ENCODE peak calls at places on chromosomes 11 and 22, in ten cellular contexts. W is GM23338; N is IMR-90; O is pancreas; L is NT2/D1; K is psoas muscle; X is thyroid gland; U is effector memory CD4-positive, alpha-beta T cell; P is spleen; S is heart right ventricle. B is an unnamed sample. For H3K4me1, the result is how much of the 10 kb centered on the place peaks cover.

GRCh38 chr22:29385305-29385704 is 3.1 kb downstream of the AP1B1 start:
- DNase-seq in W (peak), N (no peak), O (no peak), L (no peak), K (no peak), X (no peak), U (no peak), P (no peak), S (no peak), B (no peak)

GRCh38 chr22:38038426-38038825 is 18.8 kb upstream of the PICK1 start:
- DNase-seq in W (no peak), N (no peak), O (no peak), L (no peak), K (no peak), X (no peak), U (no peak), P (no peak), S (no peak), B (no peak)

GRCh38 chr11:121894581-121894980 is 221.4 kb downstream of the BLID start:
- DNase-seq in W (no peak), N (peak), O (no peak), L (no peak), K (no peak), X (no peak), U (no peak), P (no peak), S (no peak), B (no peak)

GRCh38 chr22:27439131-27439530 is 362.4 kb downstream of the MN1 start:
- DNase-seq in W (no peak), N (no peak), O (no peak), L (no peak), K (no peak), X (no peak), U (no peak), P (no peak), S (no peak), B (no peak)

GRCh38 chr22:23835773-23836144 is 3.0 kb downstream of the DERL3 start:
- DNase-seq in W (no peak), N (no peak), O (no peak), L (no peak), K (no peak), X (no peak), U (no peak), P (peak), S (peak), B (no peak)

GRCh38 chr22:30425327-30425615 is 297 bp upstream of the MTFP1 start:
- DNase-seq in W (no peak), N (no peak), O (no peak), L (no peak), K (no peak), X (no peak), U (no peak), P (no peak), S (no peak), B (no peak)

GRCh38 chr11:69760319-69760718 is 14.8 kb downstream of the FGF4 start:
- DNase-seq in W (no peak), N (no peak), O (no peak), L (no peak), K (no peak), X (no peak), U (no peak), P (no peak), S (no peak), B (no peak)

GRCh38 chr22:29914991-29915390 is 32.0 kb downstream of the MTMR3 start:
- DNase-seq in W (no peak), N (no peak), O (no peak), L (no peak), K (no peak), X (no peak), U (no peak), P (no peak), S (no peak), B (no peak)

GRCh38 chr11:23729088-23729487 is 767.8 kb upstream of the LUZP2 start:
- DNase-seq in W (no peak), N (no peak), O (no peak), L (no peak), K (no peak), X (no peak), U (no peak), P (no peak), S (no peak), B (no peak)

GRCh38 chr22:50102946-50103345 is 13.1 kb downstream of the MOV10L1 start:
- DNase-seq in W (peak), N (no peak), O (no peak), L (no peak), K (no peak), X (peak), U (no peak), P (no peak), S (no peak), B (no peak)

GRCh38 chr22:45435544-45436139 is 22.1 kb downstream of the RIBC2 start:
- DNase-seq in W (peak), N (peak), O (peak), L (peak), K (peak), X (peak), U (peak), P (peak), S (peak), B (peak)

GRCh38 chr11:68010058-68011041 is at the start of gene ALDH3B1:
- DNase-seq in W (peak), N (peak), O (peak), L (no peak), K (peak), X (peak), U (no peak), P (peak), S (peak), B (peak)

GRCh38 chr11:12845739-12846358 is 163.3 kb upstream of the RASSF10 start:
- DNase-seq in W (peak), N (peak), O (peak), L (no peak), K (no peak), X (no peak), U (no peak), P (no peak), S (no peak), B (no peak)

GRCh38 chr11:42951266-42951665 is 360.5 kb upstream of the API5 start:
- DNase-seq in W (no peak), N (no peak), O (no peak), L (no peak), K (no peak), X (peak), U (no peak), P (no peak), S (no peak), B (no peak)

GRCh38 chr11:12235945-12236743 is 125.8 kb downstream of the MICAL2 start:
- DNase-seq in W (peak), N (peak), O (no peak), L (no peak), K (no peak), X (no peak), U (peak), P (no peak), S (no peak), B (no peak)

GRCh38 chr11:27161071-27161470 is 120.5 kb downstream of the BBOX1 start:
- DNase-seq in W (no peak), N (peak), O (no peak), L (no peak), K (no peak), X (no peak), U (no peak), P (no peak), S (no peak), B (no peak)

GRCh38 chr11:87422566-87422965 is 384.8 kb downstream of the TMEM135 start:
- DNase-seq in W (no peak), N (peak), O (no peak), L (peak), K (no peak), X (no peak), U (no peak), P (no peak), S (no peak), B (no peak)

GRCh38 chr11:76669901-76670474 is 559 bp downstream of the LRRC32 start:
- DNase-seq in W (peak), N (peak), O (no peak), L (no peak), K (peak), X (no peak), U (no peak), P (peak), S (peak), B (peak)

GRCh38 chr22:27337676-27338075 is 463.9 kb downstream of the MN1 start:
- DNase-seq in W (no peak), N (no peak), O (no peak), L (no peak), K (no peak), X (no peak), U (no peak), P (no peak), S (no peak), B (no peak)

GRCh38 chr11:19872526-19873135 is 160.0 kb downstream of the NAV2 start:
- DNase-seq in W (peak), N (no peak), O (no peak), L (peak), K (no peak), X (no peak), U (no peak), P (no peak), S (no peak), B (no peak)

GRCh38 chr11:98601181-98601773 is 419.5 kb upstream of the CNTN5 start:
- DNase-seq in W (no peak), N (no peak), O (no peak), L (no peak), K (no peak), X (peak), U (no peak), P (no peak), S (no peak), B (no peak)

GRCh38 chr22:49666146-49666809 is 161.4 kb downstream of the BRD1 start:
- DNase-seq in W (no peak), N (no peak), O (no peak), L (no peak), K (no peak), X (no peak), U (no peak), P (no peak), S (no peak), B (no peak)

GRCh38 chr22:35617137-35617755 is at the start of gene MB:
- DNase-seq in W (no peak), N (no peak), O (no peak), L (no peak), K (peak), X (no peak), U (no peak), P (no peak), S (peak), B (no peak)

GRCh38 chr22:20449819-20450550 is 12.4 kb upstream of the SCARF2 start:
- DNase-seq in W (no peak), N (no peak), O (no peak), L (no peak), K (no peak), X (no peak), U (no peak), P (peak), S (no peak), B (no peak)

GRCh38 chr22:20448630-20449029 is 11.0 kb upstream of the SCARF2 start:
- DNase-seq in W (no peak), N (no peak), O (no peak), L (no peak), K (no peak), X (no peak), U (no peak), P (no peak), S (no peak), B (no peak)

GRCh38 chr22:20442485-20443284 is 5.1 kb upstream of the SCARF2 start:
- DNase-seq in W (no peak), N (no peak), O (no peak), L (no peak), K (no peak), X (no peak), U (no peak), P (peak), S (no peak), B (no peak)

GRCh38 chr22:20444325-20444724 is 6.7 kb upstream of the SCARF2 start:
- DNase-seq in W (no peak), N (no peak), O (no peak), L (no peak), K (no peak), X (no peak), U (no peak), P (peak), S (no peak), B (no peak)

DNA sequence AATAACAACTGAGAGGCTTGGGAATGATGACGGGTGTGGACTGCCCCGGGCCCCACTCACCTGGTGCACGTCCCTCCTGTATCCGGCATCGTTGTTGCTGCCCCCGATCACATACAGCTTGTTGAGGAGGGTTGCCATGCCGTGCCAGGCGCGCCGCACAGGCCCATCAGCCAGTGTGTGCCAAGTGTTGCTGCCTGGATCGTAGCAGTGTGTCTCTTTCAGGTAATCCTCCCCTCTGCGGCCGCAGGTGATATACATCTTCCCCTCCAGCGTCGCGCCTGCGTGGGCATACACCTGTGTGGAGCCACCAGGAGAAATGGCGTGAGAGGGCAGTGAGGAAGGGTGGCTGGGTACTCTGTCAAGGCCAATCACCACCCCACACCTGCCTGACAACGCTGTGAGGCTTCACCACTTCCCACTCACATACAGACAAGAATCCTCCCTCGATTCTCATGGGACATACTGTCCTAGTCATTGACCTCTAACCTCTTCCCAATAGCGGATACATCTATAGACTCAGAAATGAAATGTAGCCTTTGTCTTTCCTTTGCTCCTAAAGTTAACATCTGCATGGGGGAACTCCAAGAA is 8.9 kb upstream of the SCARF2 start:
- DNase-seq in W (no peak), N (no peak), O (no peak), L (no peak), K (no peak), X (no peak), U (no peak), P (peak), S (no peak), B (no peak)
- H3K4me1 ChIP-seq in W (under half), N (under half), O (under half), L (under half), K (under half), X (under half), U (under half), P (under half), S (under half), B (under half)

DNA sequence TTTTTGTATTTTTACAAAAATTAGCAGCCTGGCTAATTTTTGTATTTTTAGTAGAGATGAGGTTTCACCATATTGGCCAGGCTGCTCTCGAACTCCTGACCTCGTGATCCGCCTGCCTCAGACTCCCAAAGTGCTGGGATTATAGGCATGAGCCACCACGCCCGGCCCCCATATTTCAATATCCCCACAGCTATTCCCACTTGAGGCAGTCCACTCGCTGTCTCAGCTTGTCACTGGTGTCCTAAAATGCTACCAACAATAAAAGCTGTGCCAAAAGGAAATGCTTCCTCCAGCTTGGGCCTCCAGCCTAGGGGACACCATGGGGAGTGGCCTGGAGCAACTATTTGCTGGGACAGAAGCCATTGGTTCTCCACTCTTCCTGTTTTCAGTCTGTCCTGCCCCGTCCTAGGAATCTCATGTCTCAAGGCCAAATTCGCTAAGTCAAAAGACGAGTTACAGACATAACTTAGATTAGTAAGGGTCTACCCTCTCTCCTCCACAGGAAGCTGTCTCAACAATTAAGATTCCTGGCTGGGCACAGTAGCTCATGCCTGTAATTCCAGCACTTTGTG is 7.3 kb upstream of the SPINDOC start:
- DNase-seq in W (no peak), N (no peak), O (no peak), L (no peak), K (no peak), X (peak), U (no peak), P (no peak), S (peak), B (no peak)
- H3K4me3 ChIP-seq in W (no peak), N (no peak), O (no peak), L (no peak), K (no peak), X (no peak), U (no peak), P (no peak), S (no peak), B (no peak)

GRCh38 chr11:103528046-103528445 is 418.8 kb downstream of the DYNC2H1 start:
- DNase-seq in W (no peak), N (no peak), O (no peak), L (no peak), K (no peak), X (no peak), U (no peak), P (no peak), S (no peak), B (no peak)
- H3K4me1 ChIP-seq in W (under half), N (under half), O (under half), L (under half), K (under half), X (under half), U (under half), P (under half), S (under half), B (under half)

DNA sequence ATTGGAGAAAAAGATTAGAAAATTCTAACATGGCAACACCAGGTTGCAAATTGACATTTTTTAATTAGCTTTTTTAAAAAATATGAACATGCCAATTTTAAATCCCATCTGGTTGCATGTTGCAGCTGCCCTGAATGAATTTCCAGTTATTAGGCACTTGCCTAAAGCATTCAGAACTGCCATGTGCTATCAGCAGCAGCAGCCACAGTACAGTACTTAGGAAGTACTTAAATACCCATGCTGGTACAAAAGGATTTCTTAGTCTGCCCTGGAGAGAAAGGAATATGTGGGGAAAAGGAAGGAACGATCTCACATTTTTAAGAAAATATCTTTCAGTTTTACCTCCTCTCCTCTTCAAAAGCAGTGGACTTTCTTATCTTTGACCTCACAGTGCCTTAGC is 46.2 kb downstream of the FAM168A start:
- DNase-seq in W (no peak), N (no peak), O (no peak), L (no peak), K (no peak), X (peak), U (no peak), P (no peak), S (no peak), B (no peak)
- H3K4me3 ChIP-seq in W (no peak), N (no peak), O (no peak), L (no peak), K (no peak), X (no peak), U (no peak), P (no peak), S (no peak), B (no peak)

B was measured in thoracic aorta.